ENCODE peak calls at places on chromosomes 2 and 18, in four cellular contexts. One of them, this sample, is unnamed.

GRCh38 chr2:143145056-143145455 is 15.8 kb downstream of the ARHGAP15 start:
- DNase-seq in HCT116: no peak
- DNase-seq in K562: no peak
- DNase-seq in HepG2: no peak
- DNase-seq in this sample: no peak

GRCh38 chr18:8381801-8382459 is 227.3 kb upstream of the RAB12 start:
- DNase-seq in K562: no peak
- DNase-seq in HepG2: no peak
- DNase-seq in HCT116: no peak
- DNase-seq in this sample: no peak

GRCh38 chr2:149994057-149994728 is 406.6 kb upstream of the MMADHC start:
- DNase-seq in K562: no peak
- DNase-seq in HepG2: peak
- DNase-seq in HCT116: peak
- DNase-seq in this sample: no peak

GRCh38 chr2:113309655-113310387 is 31.1 kb upstream of the PAX8 start:
- DNase-seq in HCT116: no peak
- DNase-seq in HepG2: no peak
- DNase-seq in K562: no peak
- DNase-seq in this sample: no peak

GRCh38 chr2:136363921-136364320 is 246.0 kb upstream of the CXCR4 start:
- DNase-seq in K562: no peak
- DNase-seq in HCT116: no peak
- DNase-seq in HepG2: no peak
- DNase-seq in this sample: no peak

GRCh38 chr2:45707034-45707433 is 55.6 kb downstream of the PRKCE start:
- DNase-seq in K562: no peak
- DNase-seq in HCT116: no peak
- DNase-seq in HepG2: no peak
- DNase-seq in this sample: no peak

GRCh38 chr2:45610281-45611019 is 617 bp downstream of the SRBD1 start:
- DNase-seq in HCT116: peak
- DNase-seq in HepG2: peak
- DNase-seq in K562: peak
- DNase-seq in this sample: peak

GRCh38 chr2:182404102-182404501 is 22.7 kb downstream of the PDE1A start:
- DNase-seq in K562: no peak
- DNase-seq in HepG2: no peak
- DNase-seq in HCT116: no peak
- DNase-seq in this sample: no peak

GRCh38 chr18:13521418-13521817 is 204.9 kb downstream of the FAM210A start:
- DNase-seq in HepG2: no peak
- DNase-seq in K562: no peak
- DNase-seq in HCT116: no peak
- DNase-seq in this sample: no peak

GRCh38 chr18:62445386-62445917 is 77.4 kb upstream of the ZCCHC2 start:
- DNase-seq in HepG2: no peak
- DNase-seq in HCT116: no peak
- DNase-seq in K562: no peak
- DNase-seq in this sample: no peak

GRCh38 chr2:68357608-68358337 is 7.3 kb upstream of the PLEK start:
- DNase-seq in HepG2: peak
- DNase-seq in K562: peak
- DNase-seq in HCT116: peak
- DNase-seq in this sample: peak

GRCh38 chr2:122236152-122236892 is 480.9 kb downstream of the TSN start:
- DNase-seq in HepG2: no peak
- DNase-seq in HCT116: no peak
- DNase-seq in K562: no peak
- DNase-seq in this sample: peak

GRCh38 chr18:42137671-42138375 is 182.8 kb downstream of the PIK3C3 start:
- DNase-seq in HepG2: no peak
- DNase-seq in HCT116: no peak
- DNase-seq in K562: no peak
- DNase-seq in this sample: no peak

GRCh38 chr2:238596571-238597551 is 170.1 kb downstream of the ASB1 start:
- DNase-seq in HCT116: peak
- DNase-seq in HepG2: peak
- DNase-seq in K562: no peak
- DNase-seq in this sample: no peak

GRCh38 chr2:71552356-71552755 is 99.0 kb downstream of the DYSF start:
- DNase-seq in HepG2: no peak
- DNase-seq in K562: no peak
- DNase-seq in HCT116: no peak
- DNase-seq in this sample: no peak

GRCh38 chr2:12504443-12504842 is 212.3 kb upstream of the TRIB2 start:
- DNase-seq in HCT116: no peak
- DNase-seq in K562: no peak
- DNase-seq in HepG2: no peak
- DNase-seq in this sample: no peak

GRCh38 chr2:189483571-189484415 is 42.5 kb downstream of the WDR75 start:
- DNase-seq in HepG2: no peak
- DNase-seq in HCT116: no peak
- DNase-seq in K562: no peak
- DNase-seq in this sample: peak

GRCh38 chr18:41462946-41463345 is 492.1 kb upstream of the PIK3C3 start:
- DNase-seq in HepG2: no peak
- DNase-seq in K562: no peak
- DNase-seq in HCT116: no peak
- DNase-seq in this sample: no peak

GRCh38 chr2:104599802-104600510 is 254.0 kb upstream of the POU3F3 start:
- DNase-seq in HepG2: no peak
- DNase-seq in K562: no peak
- DNase-seq in HCT116: no peak
- DNase-seq in this sample: no peak

GRCh38 chr2:104597942-104598341 is 256.0 kb upstream of the POU3F3 start:
- DNase-seq in HCT116: no peak
- DNase-seq in K562: no peak
- DNase-seq in HepG2: no peak
- DNase-seq in this sample: no peak

GRCh38 chr2:104595576-104595975 is 258.3 kb upstream of the POU3F3 start:
- DNase-seq in HCT116: no peak
- DNase-seq in K562: no peak
- DNase-seq in HepG2: no peak
- DNase-seq in this sample: no peak

GRCh38 chr2:104598636-104599035 is 255.3 kb upstream of the POU3F3 start:
- DNase-seq in HepG2: no peak
- DNase-seq in K562: no peak
- DNase-seq in HCT116: no peak
- DNase-seq in this sample: no peak
- TF ChIP-seq ELF1 in HepG2: no peak
- TF ChIP-seq ELF1 in K562: no peak
- TF ChIP-seq ELF1 in HCT116: no peak
- TF ChIP-seq ELF1 in this sample: no peak

DNA sequence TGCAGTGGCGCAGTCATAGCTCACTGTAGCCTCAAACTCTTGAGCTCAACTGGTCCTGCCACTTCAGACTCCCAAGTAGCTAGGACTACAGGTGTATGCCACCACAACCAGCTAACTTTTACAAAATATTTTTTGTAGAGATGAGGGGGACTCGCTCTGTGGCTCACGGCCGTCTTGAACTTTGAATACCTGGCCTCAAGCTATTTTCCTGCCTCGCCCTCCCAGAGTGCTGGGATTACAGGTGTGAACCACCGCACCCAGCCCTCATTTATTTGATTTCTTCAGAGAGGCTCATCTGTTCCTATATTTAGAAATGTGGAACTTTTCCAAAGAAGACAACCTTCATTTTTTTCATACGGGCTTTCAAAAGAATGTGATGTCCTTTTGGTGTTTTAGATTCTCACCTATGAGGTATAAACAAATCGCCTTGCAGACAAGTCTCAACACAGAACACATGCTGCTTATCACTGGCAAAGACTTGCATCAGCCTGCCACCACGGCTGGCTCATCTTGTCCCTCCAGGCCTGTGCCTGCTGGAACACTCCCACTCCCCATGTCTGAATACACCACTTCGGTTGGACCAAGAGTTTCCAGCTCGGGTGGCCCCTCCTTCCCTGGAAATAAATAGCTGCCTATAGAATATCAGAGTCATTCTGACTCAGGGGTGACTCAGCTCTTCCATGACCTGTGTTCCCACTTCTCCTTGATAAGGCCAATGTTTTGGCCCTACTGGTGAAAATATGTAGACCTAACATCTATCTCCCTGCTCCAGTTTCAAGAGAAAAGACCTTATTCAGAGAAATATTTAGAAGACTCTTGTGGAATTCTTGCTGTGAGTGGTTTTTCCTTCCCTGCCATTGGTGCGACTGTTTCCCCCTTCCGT is 202.6 kb downstream of the TGIF1 start:
- DNase-seq in K562: peak
- DNase-seq in HCT116: peak
- DNase-seq in HepG2: peak
- DNase-seq in this sample: peak
- TF ChIP-seq ELF1 in K562: no peak
- TF ChIP-seq ELF1 in HCT116: no peak
- TF ChIP-seq ELF1 in HepG2: no peak
- TF ChIP-seq ELF1 in this sample: no peak

GRCh38 chr2:148752977-148753376 is 108.4 kb downstream of the EPC2 start:
- DNase-seq in K562: no peak
- DNase-seq in HCT116: no peak
- DNase-seq in HepG2: no peak
- DNase-seq in this sample: no peak

GRCh38 chr2:148754864-148755263 is 110.3 kb downstream of the EPC2 start:
- DNase-seq in K562: no peak
- DNase-seq in HCT116: no peak
- DNase-seq in HepG2: no peak
- DNase-seq in this sample: no peak

GRCh38 chr2:148751907-148752306 is 107.4 kb downstream of the EPC2 start:
- DNase-seq in HepG2: no peak
- DNase-seq in HCT116: no peak
- DNase-seq in K562: no peak
- DNase-seq in this sample: no peak

DNA sequence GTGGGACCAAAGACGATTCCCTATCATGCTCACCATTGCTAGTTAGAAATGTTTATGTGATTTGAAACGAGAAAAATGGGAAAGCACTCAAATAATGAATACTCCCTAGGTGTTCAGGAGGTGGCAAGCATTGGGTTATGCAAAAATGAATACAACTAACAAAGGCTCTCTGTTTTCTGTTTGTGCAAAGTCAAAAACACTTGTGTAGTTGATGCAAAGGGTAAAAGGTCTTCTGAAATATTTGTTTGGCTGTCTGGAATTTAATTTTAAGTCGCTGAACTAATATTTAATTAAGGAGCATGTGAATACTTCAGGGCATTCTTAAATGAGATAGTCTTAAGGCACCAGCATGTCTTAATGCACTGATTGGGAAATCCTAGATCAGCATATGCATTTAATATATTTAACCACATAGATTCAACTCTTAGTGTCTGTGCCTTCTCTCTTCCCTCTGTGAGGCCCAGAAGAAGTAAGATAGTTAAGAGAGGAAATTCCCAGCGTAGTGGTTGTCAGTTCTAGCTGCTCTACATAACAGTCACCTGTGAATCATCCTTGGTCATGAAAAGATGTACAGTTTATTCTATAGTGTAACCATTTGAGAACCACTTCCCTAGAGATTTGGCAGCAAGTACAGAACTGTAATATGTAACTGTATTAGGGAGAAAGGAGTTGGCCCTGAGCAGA is 111.9 kb downstream of the EPC2 start:
- DNase-seq in HCT116: no peak
- DNase-seq in HepG2: peak
- DNase-seq in K562: no peak
- DNase-seq in this sample: no peak
- TF ChIP-seq ELF1 in HCT116: no peak
- TF ChIP-seq ELF1 in HepG2: no peak
- TF ChIP-seq ELF1 in K562: no peak
- TF ChIP-seq ELF1 in this sample: no peak

GRCh38 chr18:23077493-23078256 is 57.6 kb upstream of the CABLES1 start:
- DNase-seq in K562: no peak
- DNase-seq in HCT116: no peak
- DNase-seq in HepG2: peak
- DNase-seq in this sample: peak
- TF ChIP-seq ELF1 in K562: no peak
- TF ChIP-seq ELF1 in HCT116: no peak
- TF ChIP-seq ELF1 in HepG2: no peak
- TF ChIP-seq ELF1 in this sample: no peak

GRCh38 chr18:49178736-49179135 is 228.0 kb upstream of the SMAD7 start:
- DNase-seq in HCT116: peak
- DNase-seq in K562: peak
- DNase-seq in HepG2: peak
- DNase-seq in this sample: peak
- TF ChIP-seq ELF1 in HCT116: no peak
- TF ChIP-seq ELF1 in K562: no peak
- TF ChIP-seq ELF1 in HepG2: no peak
- TF ChIP-seq ELF1 in this sample: no peak